ENCODE peak calls at places on chromosome 11, in four cellular contexts. G is K562, S is GM12878, Q is HL-60. H is an unnamed sample.

GRCh38 chr11:115930276-115930675 is 426.1 kb upstream of the CADM1 start:
- DNase-seq in S (no peak), G (no peak), Q (no peak), H (no peak)

GRCh38 chr11:126339073-126339865 is 16.2 kb upstream of the ST3GAL4 start:
- DNase-seq in Q (no peak), S (no peak), G (no peak), H (no peak)

GRCh38 chr11:73833067-73833466 is 43.6 kb downstream of the COA4 start:
- DNase-seq in G (no peak), S (no peak), Q (no peak), H (no peak)

GRCh38 chr11:27694992-27695391 is 5.3 kb downstream of the BDNF start:
- DNase-seq in S (no peak), G (no peak), Q (no peak), H (no peak)

GRCh38 chr11:33689089-33689488 is 11.5 kb downstream of the C11orf91 start:
- DNase-seq in S (no peak), Q (no peak), G (no peak), H (no peak)

GRCh38 chr11:70883973-70884688 is 368.2 kb downstream of the SHANK2 start:
- DNase-seq in S (no peak), Q (no peak), G (no peak), H (no peak)

GRCh38 chr11:5258543-5259262 is 4.1 kb upstream of the HBG2 start:
- DNase-seq in G (peak), S (no peak), Q (no peak), H (no peak)

GRCh38 chr11:576791-577610 is 731 bp downstream of the PHRF1 start:
- DNase-seq in G (no peak), S (no peak), Q (no peak), H (no peak)

GRCh38 chr11:4672470-4672869 is 25.2 kb downstream of the OR51E2 start:
- DNase-seq in S (no peak), Q (no peak), G (no peak), H (no peak)

GRCh38 chr11:103326070-103326794 is 217.0 kb downstream of the DYNC2H1 start:
- DNase-seq in S (peak), G (peak), Q (peak), H (peak)

GRCh38 chr11:127931811-127932210 is 655.5 kb downstream of the ETS1 start:
- DNase-seq in Q (no peak), S (no peak), G (no peak), H (no peak)

GRCh38 chr11:130002352-130002845 is at the start of gene PRDM10:
- DNase-seq in G (peak), Q (peak), S (no peak), H (peak)

GRCh38 chr11:86275493-86276370 is 26.3 kb upstream of the HIKESHI start:
- DNase-seq in Q (no peak), G (no peak), S (no peak), H (no peak)

GRCh38 chr11:19345519-19345847 is 104.7 kb upstream of the E2F8 start:
- DNase-seq in Q (no peak), G (no peak), S (no peak), H (peak)

DNA sequence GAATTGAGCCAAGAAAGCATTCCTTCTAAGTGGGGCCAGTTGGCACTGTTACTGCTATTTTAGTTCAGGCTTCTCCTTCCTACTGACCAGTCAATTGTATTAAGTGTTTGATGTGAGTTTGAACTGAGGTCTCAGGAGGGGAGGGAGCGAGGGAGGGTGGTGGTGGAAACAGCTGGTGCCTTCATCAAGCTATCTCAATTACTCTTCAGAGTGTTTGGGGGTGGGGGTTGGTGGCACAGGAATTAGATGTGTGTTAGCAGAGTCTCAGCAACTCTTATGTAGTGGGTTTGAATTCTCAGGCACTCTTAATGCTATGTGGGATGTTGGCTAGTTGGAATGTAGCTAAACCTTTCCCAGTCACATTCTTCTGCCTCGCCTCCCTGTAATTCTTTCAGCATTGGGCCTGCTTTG is 14.5 kb downstream of the CTNND1 start:
- DNase-seq in S (no peak), Q (no peak), G (no peak), H (no peak)
- TF ChIP-seq SPI1 in S (no peak), Q (no peak), G (no peak), H (no peak)

DNA sequence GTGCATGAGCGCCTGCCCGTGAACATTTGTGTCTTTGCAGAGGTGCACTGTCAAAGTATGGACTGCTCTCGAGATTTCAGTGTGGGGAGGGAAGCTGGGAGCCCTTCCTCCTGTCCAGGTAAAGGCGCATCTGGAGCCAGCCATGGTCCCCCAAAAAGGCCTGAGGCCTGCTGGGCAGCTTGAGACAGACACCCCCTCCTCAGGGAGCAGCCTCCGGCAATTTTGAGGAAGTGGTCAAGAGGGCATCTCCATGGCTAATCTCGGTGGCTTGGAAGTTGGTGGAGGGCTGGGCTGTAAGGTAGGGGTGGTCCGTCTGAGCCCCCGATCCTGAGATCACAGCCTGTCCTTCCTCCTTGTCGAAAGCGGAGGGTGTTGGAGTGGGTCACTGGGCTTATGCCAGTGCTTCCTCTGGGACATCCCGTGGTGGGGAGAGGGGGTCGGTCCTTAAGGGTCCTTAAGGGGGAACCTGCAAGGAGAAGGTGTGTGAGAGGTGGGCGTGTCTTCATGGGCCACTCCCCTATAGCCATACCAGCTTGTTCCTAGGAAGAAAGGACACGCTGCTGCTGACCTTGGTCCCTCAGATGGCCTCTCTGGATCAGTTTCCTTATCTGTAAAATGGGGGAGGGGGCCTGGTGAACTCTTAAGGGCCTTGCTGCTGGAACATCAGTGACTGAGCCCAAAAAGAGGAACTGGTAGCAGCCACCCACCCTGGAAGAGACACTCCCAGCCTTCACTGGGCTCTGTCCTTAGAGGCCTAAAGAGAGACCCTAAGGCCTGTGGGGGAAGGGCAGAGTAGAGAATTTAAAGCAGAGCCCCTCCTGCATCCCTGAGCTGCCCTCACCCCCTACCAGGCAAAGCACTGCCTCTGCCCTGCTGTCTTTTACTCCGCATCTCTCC is 2.6 kb downstream of the KCNC1 start:
- DNase-seq in Q (no peak), S (no peak), G (no peak), H (no peak)
- TF ChIP-seq SPI1 in Q (peak), S (peak), G (peak), H (peak)

GRCh38 chr11:75945925-75946324 is 130.9 kb downstream of the UVRAG start:
- DNase-seq in S (no peak), Q (no peak), G (no peak), H (no peak)

GRCh38 chr11:75950141-75950540 is 135.1 kb downstream of the UVRAG start:
- DNase-seq in Q (no peak), G (no peak), S (no peak), H (no peak)

GRCh38 chr11:75944515-75944914 is 129.5 kb downstream of the UVRAG start:
- DNase-seq in G (no peak), Q (no peak), S (no peak), H (no peak)

GRCh38 chr11:75949023-75949672 is 134.1 kb downstream of the UVRAG start:
- DNase-seq in Q (no peak), S (no peak), G (no peak), H (no peak)

GRCh38 chr11:75946531-75947530 is 131.8 kb downstream of the UVRAG start:
- DNase-seq in Q (no peak), S (no peak), G (peak), H (no peak)
- TF ChIP-seq SPI1 in Q (no peak), S (no peak), G (no peak), H (peak)

GRCh38 chr11:108751444-108751843 is 86.6 kb downstream of the DDX10 start:
- DNase-seq in S (no peak), Q (no peak), G (no peak), H (no peak)

GRCh38 chr11:108748971-108749370 is 84.1 kb downstream of the DDX10 start:
- DNase-seq in S (no peak), G (no peak), Q (no peak), H (no peak)

GRCh38 chr11:108757630-108758029 is 92.8 kb downstream of the DDX10 start:
- DNase-seq in G (no peak), S (no peak), Q (no peak), H (no peak)

GRCh38 chr11:108754901-108755625 is 90.2 kb downstream of the DDX10 start:
- DNase-seq in S (no peak), G (no peak), Q (no peak), H (no peak)

DNA sequence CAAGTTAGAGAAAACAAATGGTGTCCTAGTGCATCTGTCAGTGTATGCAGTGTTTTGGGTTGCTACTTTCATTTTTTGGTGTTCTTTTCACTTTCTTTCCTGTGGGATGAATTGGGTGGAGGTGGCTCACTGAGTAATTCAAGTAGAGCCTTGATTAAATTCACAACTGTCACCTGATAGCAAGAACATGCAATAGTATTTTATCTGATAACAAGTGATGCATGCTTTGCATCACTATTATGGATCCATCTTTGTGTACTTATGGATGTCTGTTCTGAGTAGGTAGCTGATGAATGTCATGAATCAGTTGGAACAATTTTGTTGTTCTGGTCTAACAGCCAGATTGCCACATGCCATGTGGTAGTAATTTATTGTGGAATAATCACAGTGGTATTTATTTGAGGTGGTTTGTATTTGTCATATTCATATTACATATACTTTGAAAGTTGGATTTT is 87.5 kb downstream of the DDX10 start:
- DNase-seq in S (no peak), Q (no peak), G (no peak), H (no peak)
- TF ChIP-seq SPI1 in S (no peak), Q (no peak), G (no peak), H (no peak)

GRCh38 chr11:125063429-125064043 is 431 bp downstream of the SLC37A2 start:
- DNase-seq in G (no peak), S (no peak), Q (no peak), H (no peak)
- TF ChIP-seq SPI1 in G (no peak), S (no peak), Q (no peak), H (no peak)

GRCh38 chr11:2320591-2321310 is 18.9 kb downstream of the TSPAN32 start:
- DNase-seq in S (no peak), G (no peak), Q (no peak), H (no peak)
- TF ChIP-seq SPI1 in S (no peak), G (no peak), Q (no peak), H (no peak)

DNA sequence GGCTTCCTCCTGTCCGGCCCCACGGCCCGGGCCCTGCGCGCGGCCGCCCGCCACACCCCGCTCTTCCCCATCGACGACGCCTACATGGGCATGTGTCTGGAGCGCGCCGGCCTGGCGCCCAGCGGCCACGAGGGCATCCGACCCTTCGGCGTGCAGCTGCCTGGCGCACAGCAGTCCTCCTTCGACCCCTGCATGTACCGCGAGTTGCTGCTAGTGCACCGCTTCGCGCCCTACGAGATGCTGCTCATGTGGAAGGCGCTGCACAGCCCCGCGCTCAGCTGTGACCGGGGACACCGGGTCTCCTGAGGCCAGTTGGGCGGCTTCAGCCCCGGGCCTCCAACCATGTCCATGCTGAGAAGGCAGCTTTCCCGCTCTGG is 6.2 kb downstream of the B3GNT6 start:
- DNase-seq in Q (no peak), G (no peak), S (no peak), H (no peak)
- TF ChIP-seq SPI1 in Q (no peak), G (no peak), S (no peak), H (no peak)

GRCh38 chr11:62545437-62546243 is 966 bp downstream of the AHNAK start:
- DNase-seq in G (peak), Q (peak), S (no peak), H (no peak)
- TF ChIP-seq SPI1 in G (peak), Q (no peak), S (no peak), H (no peak)

DNA sequence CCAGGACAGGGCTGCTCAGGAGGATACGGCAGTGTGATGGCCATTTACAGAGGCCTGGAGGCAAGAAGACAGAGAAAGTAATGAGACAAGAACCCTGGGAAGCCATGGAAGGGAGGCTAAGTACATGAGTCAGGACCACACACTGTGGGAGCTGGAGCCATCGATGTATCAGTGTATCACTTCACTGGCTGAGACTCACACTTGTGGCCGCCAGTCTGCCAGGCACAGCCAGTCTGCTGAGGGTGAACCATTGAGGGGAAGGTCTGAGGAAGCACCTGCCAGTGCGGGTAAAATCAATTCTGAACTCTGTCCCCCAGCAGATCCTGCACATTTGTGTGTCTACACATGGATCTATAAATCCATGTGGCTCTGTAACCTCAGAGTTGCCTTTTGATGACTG is 195.6 kb downstream of the GRIK4 start:
- DNase-seq in Q (no peak), S (no peak), G (no peak), H (no peak)
- TF ChIP-seq SPI1 in Q (no peak), S (no peak), G (no peak), H (no peak)

GRCh38 chr11:23211221-23211620 is 350.9 kb upstream of the CCDC179 start:
- DNase-seq in S (no peak), Q (no peak), G (no peak), H (no peak)

GRCh38 chr11:23206736-23207336 is 346.6 kb upstream of the CCDC179 start:
- DNase-seq in Q (no peak), G (no peak), S (no peak), H (no peak)

GRCh38 chr11:23201936-23202522 is 341.8 kb upstream of the CCDC179 start:
- DNase-seq in Q (no peak), G (no peak), S (no peak), H (no peak)

GRCh38 chr11:23205156-23205871 is 345.0 kb upstream of the CCDC179 start:
- DNase-seq in Q (no peak), S (no peak), G (no peak), H (no peak)
- TF ChIP-seq SPI1 in Q (no peak), S (no peak), G (no peak), H (no peak)